ENCODE peak calls at places on chromosome 14, in four cellular contexts. One of them, this sample, is unnamed. For H3K36me3 and H3K27me3, the result is how much of the 10 kb centered on the place peaks cover.

GRCh38 chr14:51521764-51522163 is 129.9 kb upstream of the FRMD6 start:
- DNase-seq in fibroblast of lung: peak
- DNase-seq in mesenchymal stem cell: peak
- DNase-seq in adrenal gland: no peak
- DNase-seq in this sample: no peak

GRCh38 chr14:89667983-89668382 is 250.9 kb upstream of the FOXN3 start:
- DNase-seq in fibroblast of lung: peak
- DNase-seq in mesenchymal stem cell: peak
- DNase-seq in adrenal gland: no peak
- DNase-seq in this sample: no peak

GRCh38 chr14:35858521-35859209 is 32.5 kb downstream of the BRMS1L start:
- DNase-seq in fibroblast of lung: peak
- DNase-seq in mesenchymal stem cell: peak
- DNase-seq in adrenal gland: peak
- DNase-seq in this sample: peak

GRCh38 chr14:77848031-77848430 is 48.1 kb downstream of the ADCK1 start:
- DNase-seq in fibroblast of lung: peak
- DNase-seq in mesenchymal stem cell: no peak
- DNase-seq in adrenal gland: no peak
- DNase-seq in this sample: peak

GRCh38 chr14:55361190-55361589 is 50.4 kb downstream of the ATG14 start:
- DNase-seq in fibroblast of lung: no peak
- DNase-seq in mesenchymal stem cell: no peak
- DNase-seq in adrenal gland: no peak
- DNase-seq in this sample: no peak

GRCh38 chr14:101072531-101072930 is 169.0 kb upstream of the RTL1 start:
- DNase-seq in fibroblast of lung: peak
- DNase-seq in mesenchymal stem cell: peak
- DNase-seq in adrenal gland: no peak
- DNase-seq in this sample: no peak

GRCh38 chr14:40164083-40164482 is 731.9 kb upstream of the FBXO33 start:
- DNase-seq in fibroblast of lung: peak
- DNase-seq in mesenchymal stem cell: no peak
- DNase-seq in adrenal gland: no peak
- DNase-seq in this sample: peak

GRCh38 chr14:102969901-102970300 is 47.4 kb downstream of the AMN start:
- DNase-seq in fibroblast of lung: no peak
- DNase-seq in mesenchymal stem cell: no peak
- DNase-seq in adrenal gland: no peak
- DNase-seq in this sample: no peak

GRCh38 chr14:36021030-36021422 is 155.5 kb downstream of the PTCSC3 start:
- DNase-seq in fibroblast of lung: no peak
- DNase-seq in mesenchymal stem cell: no peak
- DNase-seq in adrenal gland: no peak
- DNase-seq in this sample: no peak

GRCh38 chr14:58239259-58240210 is 5.1 kb upstream of the PSMA3 start:
- DNase-seq in fibroblast of lung: peak
- DNase-seq in mesenchymal stem cell: peak
- DNase-seq in adrenal gland: peak
- DNase-seq in this sample: peak

GRCh38 chr14:72476657-72477499 is 417.0 kb downstream of the DPF3 start:
- DNase-seq in fibroblast of lung: peak
- DNase-seq in mesenchymal stem cell: peak
- DNase-seq in adrenal gland: no peak
- DNase-seq in this sample: peak

GRCh38 chr14:25001096-25001982 is 48.6 kb downstream of the STXBP6 start:
- DNase-seq in fibroblast of lung: peak
- DNase-seq in mesenchymal stem cell: peak
- DNase-seq in adrenal gland: no peak
- DNase-seq in this sample: no peak

GRCh38 chr14:97592341-97592980 is 795.3 kb downstream of the VRK1 start:
- DNase-seq in fibroblast of lung: no peak
- DNase-seq in mesenchymal stem cell: no peak
- DNase-seq in adrenal gland: no peak
- DNase-seq in this sample: no peak

GRCh38 chr14:67541448-67542387 is 8.6 kb downstream of the PLEKHH1 start:
- DNase-seq in fibroblast of lung: no peak
- DNase-seq in mesenchymal stem cell: no peak
- DNase-seq in adrenal gland: peak
- DNase-seq in this sample: no peak

GRCh38 chr14:99602788-99603415 is 1.1 kb downstream of the CCDC85C start:
- DNase-seq in fibroblast of lung: no peak
- DNase-seq in mesenchymal stem cell: no peak
- DNase-seq in adrenal gland: no peak
- DNase-seq in this sample: no peak

GRCh38 chr14:92105845-92106094 is 612 bp downstream of the ATXN3 start:
- DNase-seq in fibroblast of lung: peak
- DNase-seq in mesenchymal stem cell: no peak
- DNase-seq in adrenal gland: peak
- DNase-seq in this sample: peak

GRCh38 chr14:59428581-59429012 is 36.6 kb downstream of the GPR135 start:
- DNase-seq in fibroblast of lung: peak
- DNase-seq in mesenchymal stem cell: peak
- DNase-seq in adrenal gland: no peak
- DNase-seq in this sample: no peak

GRCh38 chr14:101557811-101558738 is 3.2 kb upstream of the DIO3 start:
- DNase-seq in fibroblast of lung: no peak
- DNase-seq in mesenchymal stem cell: no peak
- DNase-seq in adrenal gland: no peak
- DNase-seq in this sample: no peak

GRCh38 chr14:51581017-51581881 is 70.5 kb upstream of the FRMD6 start:
- DNase-seq in fibroblast of lung: peak
- DNase-seq in mesenchymal stem cell: peak
- DNase-seq in adrenal gland: no peak
- DNase-seq in this sample: no peak

GRCh38 chr14:99239661-99240092 is 32.3 kb downstream of the BCL11B start:
- DNase-seq in fibroblast of lung: no peak
- DNase-seq in mesenchymal stem cell: no peak
- DNase-seq in adrenal gland: no peak
- DNase-seq in this sample: no peak

GRCh38 chr14:94051115-94051514 is 25.0 kb downstream of the OTUB2 start:
- DNase-seq in fibroblast of lung: peak
- DNase-seq in mesenchymal stem cell: peak
- DNase-seq in adrenal gland: peak
- DNase-seq in this sample: no peak

GRCh38 chr14:104970231-104971068 is 7.7 kb downstream of the AHNAK2 start:
- DNase-seq in fibroblast of lung: peak
- DNase-seq in mesenchymal stem cell: peak
- DNase-seq in adrenal gland: no peak
- DNase-seq in this sample: peak

GRCh38 chr14:101791919-101792572 is 30.5 kb downstream of the PPP2R5C start:
- DNase-seq in fibroblast of lung: peak
- DNase-seq in mesenchymal stem cell: peak
- DNase-seq in adrenal gland: no peak
- DNase-seq in this sample: no peak

GRCh38 chr14:106396999-106397398 is 870.6 kb downstream of the TMEM121 start:
- DNase-seq in fibroblast of lung: no peak
- DNase-seq in mesenchymal stem cell: no peak
- DNase-seq in adrenal gland: no peak
- DNase-seq in this sample: no peak

GRCh38 chr14:106459971-106460730 is 933.8 kb downstream of the TMEM121 start:
- DNase-seq in fibroblast of lung: no peak
- DNase-seq in mesenchymal stem cell: no peak
- DNase-seq in adrenal gland: no peak
- DNase-seq in this sample: no peak

GRCh38 chr14:59013672-59014298 is 174.7 kb upstream of the DAAM1 start:
- DNase-seq in fibroblast of lung: peak
- DNase-seq in mesenchymal stem cell: peak
- DNase-seq in adrenal gland: no peak
- DNase-seq in this sample: no peak

GRCh38 chr14:61589691-61590521 is 105.4 kb upstream of the HIF1A start:
- DNase-seq in fibroblast of lung: no peak
- DNase-seq in mesenchymal stem cell: no peak
- DNase-seq in adrenal gland: no peak
- DNase-seq in this sample: no peak

GRCh38 chr14:91425720-91426032 is 8.1 kb upstream of the CCDC88C start:
- DNase-seq in fibroblast of lung: no peak
- DNase-seq in mesenchymal stem cell: no peak
- DNase-seq in adrenal gland: no peak
- DNase-seq in this sample: no peak

GRCh38 chr14:94427016-94427613 is 25.5 kb downstream of the SERPINA11 start:
- DNase-seq in fibroblast of lung: peak
- DNase-seq in mesenchymal stem cell: no peak
- DNase-seq in adrenal gland: no peak
- DNase-seq in this sample: no peak

GRCh38 chr14:46653031-46653775 is 1.6 kb upstream of the RPL10L start:
- DNase-seq in fibroblast of lung: no peak
- DNase-seq in mesenchymal stem cell: peak
- DNase-seq in adrenal gland: no peak
- DNase-seq in this sample: no peak

GRCh38 chr14:88384653-88385205 is 728 bp upstream of the SPATA7 start:
- DNase-seq in fibroblast of lung: no peak
- DNase-seq in mesenchymal stem cell: peak
- DNase-seq in adrenal gland: no peak
- DNase-seq in this sample: no peak

GRCh38 chr14:61625171-61625570 is 70.1 kb upstream of the HIF1A start:
- DNase-seq in fibroblast of lung: peak
- DNase-seq in mesenchymal stem cell: peak
- DNase-seq in adrenal gland: no peak
- DNase-seq in this sample: no peak

GRCh38 chr14:45252356-45253069 is 489 bp downstream of the MIS18BP1 start:
- DNase-seq in fibroblast of lung: peak
- DNase-seq in mesenchymal stem cell: peak
- DNase-seq in adrenal gland: no peak
- DNase-seq in this sample: no peak

GRCh38 chr14:95510804-95511203 is 5.6 kb downstream of the SYNE3 start:
- DNase-seq in fibroblast of lung: no peak
- DNase-seq in mesenchymal stem cell: no peak
- DNase-seq in adrenal gland: peak
- DNase-seq in this sample: no peak
- H3K36me3 ChIP-seq in fibroblast of lung: under half
- H3K36me3 ChIP-seq in mesenchymal stem cell: under half
- H3K36me3 ChIP-seq in adrenal gland: under half
- H3K36me3 ChIP-seq in this sample: under half

GRCh38 chr14:27845241-27845850 is 921.2 kb upstream of the FOXG1 start:
- DNase-seq in fibroblast of lung: no peak
- DNase-seq in mesenchymal stem cell: no peak
- DNase-seq in adrenal gland: no peak
- DNase-seq in this sample: no peak
- H3K4me3 ChIP-seq in fibroblast of lung: no peak
- H3K4me3 ChIP-seq in mesenchymal stem cell: no peak
- H3K4me3 ChIP-seq in adrenal gland: no peak
- H3K4me3 ChIP-seq in this sample: no peak

GRCh38 chr14:69937367-69937777 is 58.2 kb downstream of the SMOC1 start:
- DNase-seq in fibroblast of lung: no peak
- DNase-seq in mesenchymal stem cell: no peak
- DNase-seq in adrenal gland: no peak
- DNase-seq in this sample: no peak
- H3K27me3 ChIP-seq in fibroblast of lung: under half
- H3K27me3 ChIP-seq in mesenchymal stem cell: under half
- H3K27me3 ChIP-seq in adrenal gland: under half
- H3K27me3 ChIP-seq in this sample: under half

DNA sequence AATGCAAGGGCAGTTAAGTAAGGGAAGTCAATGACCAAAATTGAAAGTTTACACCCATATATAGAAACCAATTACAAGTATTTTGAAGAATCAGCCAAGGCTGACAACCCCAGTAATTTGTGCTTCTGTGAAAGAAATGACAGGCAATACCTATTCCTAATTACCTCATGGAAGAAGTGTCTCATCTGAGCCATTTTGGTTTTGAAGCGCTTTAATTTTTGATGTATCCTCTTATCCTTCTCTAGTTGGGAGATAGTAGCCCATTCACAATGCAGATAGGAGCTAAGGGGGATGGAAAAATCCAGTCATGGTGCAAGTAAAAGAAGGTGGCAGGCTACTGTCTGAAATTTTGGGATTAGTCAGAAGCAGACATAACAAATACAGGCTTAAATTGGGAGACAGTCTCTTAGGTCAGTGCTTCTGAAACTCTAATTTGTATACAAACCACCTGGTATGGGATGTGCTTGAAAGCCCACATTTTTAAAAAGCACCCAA is 30.4 kb upstream of the SUPT16H start:
- DNase-seq in fibroblast of lung: no peak
- DNase-seq in mesenchymal stem cell: no peak
- DNase-seq in adrenal gland: no peak
- DNase-seq in this sample: no peak
- H3K36me3 ChIP-seq in fibroblast of lung: under half
- H3K36me3 ChIP-seq in mesenchymal stem cell: under half
- H3K36me3 ChIP-seq in adrenal gland: under half
- H3K36me3 ChIP-seq in this sample: under half

GRCh38 chr14:22629357-22629756 is 14.8 kb downstream of the OR6J1 start:
- DNase-seq in fibroblast of lung: no peak
- DNase-seq in mesenchymal stem cell: no peak
- DNase-seq in adrenal gland: no peak
- DNase-seq in this sample: no peak

GRCh38 chr14:22627506-22628263 is 16.5 kb downstream of the OR6J1 start:
- DNase-seq in fibroblast of lung: no peak
- DNase-seq in mesenchymal stem cell: no peak
- DNase-seq in adrenal gland: no peak
- DNase-seq in this sample: no peak

GRCh38 chr14:22630486-22630885 is 13.7 kb downstream of the OR6J1 start:
- DNase-seq in fibroblast of lung: peak
- DNase-seq in mesenchymal stem cell: no peak
- DNase-seq in adrenal gland: no peak
- DNase-seq in this sample: no peak

GRCh38 chr14:22626590-22626989 is 17.6 kb downstream of the OR6J1 start:
- DNase-seq in fibroblast of lung: no peak
- DNase-seq in mesenchymal stem cell: no peak
- DNase-seq in adrenal gland: no peak
- DNase-seq in this sample: no peak

GRCh38 chr14:22630066-22630465 is 14.1 kb downstream of the OR6J1 start:
- DNase-seq in fibroblast of lung: peak
- DNase-seq in mesenchymal stem cell: no peak
- DNase-seq in adrenal gland: no peak
- DNase-seq in this sample: no peak
- H3K4me3 ChIP-seq in fibroblast of lung: no peak
- H3K4me3 ChIP-seq in mesenchymal stem cell: no peak
- H3K4me3 ChIP-seq in adrenal gland: no peak
- H3K4me3 ChIP-seq in this sample: no peak

DNA sequence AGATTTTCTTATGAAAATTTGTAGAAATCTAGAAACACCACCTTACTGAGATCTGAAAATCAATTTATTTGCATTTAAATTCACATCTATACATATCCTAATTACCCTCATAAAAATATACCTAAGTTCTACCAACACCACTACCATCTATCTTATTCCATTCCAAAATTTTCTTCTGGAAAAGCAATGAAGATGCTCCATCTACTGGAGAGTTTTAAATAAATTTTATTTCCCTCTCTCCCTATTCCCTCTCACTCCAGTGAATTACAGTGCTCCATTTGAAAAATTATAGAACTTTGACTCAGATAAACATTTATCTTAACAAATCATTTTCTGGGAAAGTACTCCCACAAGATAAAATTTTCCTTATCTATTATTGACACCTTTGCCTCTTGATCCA is 2.3 kb upstream of the C14orf39 start:
- DNase-seq in fibroblast of lung: no peak
- DNase-seq in mesenchymal stem cell: no peak
- DNase-seq in adrenal gland: no peak
- DNase-seq in this sample: no peak
- H3K27me3 ChIP-seq in fibroblast of lung: under half
- H3K27me3 ChIP-seq in mesenchymal stem cell: under half
- H3K27me3 ChIP-seq in adrenal gland: under half
- H3K27me3 ChIP-seq in this sample: under half

GRCh38 chr14:79703209-79703608 is 508.1 kb downstream of the DIO2 start:
- DNase-seq in fibroblast of lung: no peak
- DNase-seq in mesenchymal stem cell: no peak
- DNase-seq in adrenal gland: no peak
- DNase-seq in this sample: no peak
- H3K36me3 ChIP-seq in fibroblast of lung: under half
- H3K36me3 ChIP-seq in mesenchymal stem cell: under half
- H3K36me3 ChIP-seq in adrenal gland: under half
- H3K36me3 ChIP-seq in this sample: under half

GRCh38 chr14:64708148-64709004 is 4.2 kb downstream of the PLEKHG3 start:
- DNase-seq in fibroblast of lung: peak
- DNase-seq in mesenchymal stem cell: peak
- DNase-seq in adrenal gland: peak
- DNase-seq in this sample: no peak
- H3K4me3 ChIP-seq in fibroblast of lung: no peak
- H3K4me3 ChIP-seq in mesenchymal stem cell: no peak
- H3K4me3 ChIP-seq in adrenal gland: no peak
- H3K4me3 ChIP-seq in this sample: no peak